ENCODE peak calls at places on chromosomes 7 and 10, in six cellular contexts. V is ascending aorta, G is heart left ventricle, P is colonic mucosa, R is RWPE1, E is body of pancreas. J is an unnamed sample.
A peak's percentile ranks its signal among the peaks of the same experiment; 100 is the strongest.

GRCh38 chr10:12668634-12669033 is 319.3 kb downstream of the CAMK1D start:
- DNase-seq in V (no peak), G (no peak), P (no peak), R (no peak), E (no peak), J (no peak)

GRCh38 chr10:99595236-99595635 is 25.0 kb downstream of the SLC25A28 start:
- DNase-seq in V (no peak), G (no peak), P (peak; percentile 67), R (no peak), E (no peak), J (no peak)

GRCh38 chr7:141158562-141158961 is 84.7 kb downstream of the TMEM178B start:
- DNase-seq in V (no peak), G (peak; percentile 47), P (no peak), R (peak; percentile 70), E (peak; percentile 21), J (peak; percentile 79)

GRCh38 chr7:82335927-82336326 is 107.7 kb downstream of the CACNA2D1 start:
- DNase-seq in V (no peak), G (no peak), P (no peak), R (no peak), E (peak; percentile 28), J (no peak)

GRCh38 chr7:39891879-39892278 is 58.2 kb upstream of the CDK13 start:
- DNase-seq in V (no peak), G (no peak), P (no peak), R (no peak), E (no peak), J (no peak)

GRCh38 chr10:99905971-99906370 is 103.8 kb downstream of the DNMBP start:
- DNase-seq in V (no peak), G (no peak), P (no peak), R (peak; percentile 70), E (no peak), J (no peak)

GRCh38 chr7:81232084-81232799 is 313.4 kb upstream of the SEMA3C start:
- DNase-seq in V (no peak), G (peak; percentile 63), P (no peak), R (no peak), E (peak; percentile 83), J (no peak)

GRCh38 chr7:96397936-96398596 is 76.2 kb upstream of the SLC25A13 start:
- DNase-seq in V (no peak), G (peak; percentile 38), P (no peak), R (no peak), E (no peak), J (no peak)

GRCh38 chr7:134766779-134767566 is 12.5 kb upstream of the CALD1 start:
- DNase-seq in V (no peak), G (peak; percentile 29), P (no peak), R (no peak), E (no peak), J (no peak)

GRCh38 chr7:112056409-112056808 is 149.8 kb downstream of the DOCK4 start:
- DNase-seq in V (no peak), G (no peak), P (no peak), R (peak; percentile 8), E (no peak), J (no peak)

GRCh38 chr10:132035476-132035875 is 30.3 kb upstream of the JAKMIP3 start:
- DNase-seq in V (no peak), G (no peak), P (no peak), R (no peak), E (no peak), J (no peak)

GRCh38 chr10:102593074-102593803 is 51.0 kb upstream of the TRIM8 start:
- DNase-seq in V (no peak), G (no peak), P (no peak), R (no peak), E (peak; percentile 44), J (no peak)

GRCh38 chr10:71962915-71963314 is 1.3 kb upstream of the CHST3 start:
- DNase-seq in V (no peak), G (no peak), P (no peak), R (no peak), E (no peak), J (no peak)
- H3K27ac ChIP-seq in V (peak overlapping the region; percentile 100), G (peak overlapping the region; percentile 99), P (peak overlapping the region; percentile 77), R (peak overlapping the region; percentile 93), E (peak overlapping the region; percentile 42), J (no peak overlapping the region)

GRCh38 chr7:106139253-106140251 is 27.4 kb upstream of the SYPL1 start:
- DNase-seq in V (no peak), G (no peak), P (no peak), R (no peak), E (peak; percentile 19), J (no peak)
- H3K27ac ChIP-seq in V (peak overlapping the region; percentile 36), G (peak overlapping the region; percentile 80), P (no peak overlapping the region), R (no peak overlapping the region), E (no peak overlapping the region), J (no peak overlapping the region)

GRCh38 chr10:111303887-111304286 is 227.1 kb downstream of the ADRA2A start:
- DNase-seq in V (no peak), G (no peak), P (no peak), R (no peak), E (no peak), J (no peak)

GRCh38 chr10:111295788-111296187 is 219.0 kb downstream of the ADRA2A start:
- DNase-seq in V (no peak), G (no peak), P (no peak), R (no peak), E (no peak), J (no peak)

GRCh38 chr10:111297351-111297848 is 220.6 kb downstream of the ADRA2A start:
- DNase-seq in V (no peak), G (no peak), P (no peak), R (no peak), E (no peak), J (no peak)

DNA sequence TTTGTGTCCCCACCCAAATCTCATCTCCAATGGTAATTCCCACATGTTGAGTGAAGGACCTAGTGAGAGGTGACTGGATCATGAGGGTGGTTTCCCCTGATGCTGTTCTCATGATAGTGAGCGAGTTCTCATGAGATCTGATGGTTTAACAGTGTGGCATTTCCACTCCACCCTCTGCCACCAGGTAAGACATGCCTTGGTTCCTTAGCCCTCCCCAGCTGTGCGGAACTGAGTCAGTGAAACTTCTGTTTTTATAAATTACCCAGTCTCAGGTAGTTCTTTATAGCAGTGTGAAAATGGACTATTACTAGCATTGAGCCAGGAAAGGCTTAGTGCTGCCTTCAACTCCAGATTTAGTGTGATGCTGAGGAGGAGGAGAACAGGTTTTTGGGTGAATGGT is 222.2 kb downstream of the ADRA2A start:
- DNase-seq in V (no peak), G (no peak), P (no peak), R (no peak), E (no peak), J (no peak)
- H3K27ac ChIP-seq in V (no peak overlapping the region), G (no peak overlapping the region), P (no peak overlapping the region), R (no peak overlapping the region), E (no peak overlapping the region), J (no peak overlapping the region)

DNA sequence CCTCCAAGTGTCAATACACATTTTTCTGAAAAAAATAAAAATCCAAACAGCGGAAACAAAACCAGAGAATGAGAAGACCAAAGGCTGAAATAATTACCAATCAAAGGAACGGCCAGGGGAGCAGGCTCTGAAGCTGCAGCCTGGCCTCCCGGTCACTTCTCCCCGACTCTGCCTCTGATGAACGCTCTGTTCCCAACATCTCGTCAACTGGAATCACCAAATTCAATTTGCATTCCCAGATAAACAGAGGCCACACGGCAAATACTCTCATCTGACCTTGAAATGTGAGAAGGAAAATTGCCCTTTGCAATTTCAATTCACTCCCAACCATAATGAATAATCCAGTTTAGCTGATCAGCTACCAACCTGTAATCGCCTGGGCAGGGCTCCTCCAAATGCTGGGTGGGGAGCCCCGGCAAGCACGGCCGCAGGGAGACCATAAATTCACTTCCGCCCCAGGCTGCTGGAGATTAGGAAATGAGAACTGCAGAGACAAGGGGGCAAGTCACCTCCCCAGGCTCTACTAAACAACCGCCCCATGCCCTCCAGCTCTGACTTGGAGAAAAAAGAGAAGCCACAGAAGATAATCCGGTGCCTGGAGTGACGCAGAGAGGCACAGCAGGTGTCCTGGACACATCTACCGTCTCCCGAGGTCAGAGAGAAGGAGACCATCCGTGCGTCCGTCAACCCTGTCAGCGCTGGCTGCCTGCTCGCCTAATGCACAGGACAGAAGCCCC is 153.2 kb downstream of the MAD1L1 start:
- DNase-seq in V (no peak), G (no peak), P (peak; percentile 52), R (no peak), E (no peak), J (no peak)
- H3K27ac ChIP-seq in V (no peak overlapping the region), G (no peak overlapping the region), P (no peak overlapping the region), R (peak overlapping the region; percentile 1), E (no peak overlapping the region), J (no peak overlapping the region)

GRCh38 chr7:116232402-116232749 is 22.0 kb downstream of the TES start:
- DNase-seq in V (no peak), G (no peak), P (no peak), R (no peak), E (no peak), J (no peak)
- H3K27ac ChIP-seq in V (peak overlapping the region; percentile 84), G (no peak overlapping the region), P (no peak overlapping the region), R (no peak overlapping the region), E (no peak overlapping the region), J (peak overlapping the region; percentile 63)

GRCh38 chr10:19918800-19919199 is 102.6 kb downstream of the PLXDC2 start:
- DNase-seq in V (no peak), G (no peak), P (no peak), R (peak; percentile 28), E (no peak), J (no peak)

GRCh38 chr10:19921300-19922140 is 105.3 kb downstream of the PLXDC2 start:
- DNase-seq in V (no peak), G (no peak), P (no peak), R (no peak), E (no peak), J (no peak)

GRCh38 chr10:19920075-19920726 is 104.0 kb downstream of the PLXDC2 start:
- DNase-seq in V (no peak), G (no peak), P (peak; percentile 25), R (no peak), E (no peak), J (no peak)

GRCh38 chr10:19925064-19925463 is 108.8 kb downstream of the PLXDC2 start:
- DNase-seq in V (no peak), G (peak; percentile 57), P (no peak), R (no peak), E (no peak), J (no peak)

GRCh38 chr10:19922236-19922963 is 106.2 kb downstream of the PLXDC2 start:
- DNase-seq in V (no peak), G (no peak), P (peak; percentile 57), R (peak; percentile 11), E (peak; percentile 27), J (no peak)
- H3K27ac ChIP-seq in V (peak overlapping the region; percentile 94), G (peak overlapping the region; percentile 82), P (peak overlapping the region; percentile 60), R (peak overlapping the region; percentile 99), E (no peak overlapping the region), J (peak overlapping the region; percentile 91)

DNA sequence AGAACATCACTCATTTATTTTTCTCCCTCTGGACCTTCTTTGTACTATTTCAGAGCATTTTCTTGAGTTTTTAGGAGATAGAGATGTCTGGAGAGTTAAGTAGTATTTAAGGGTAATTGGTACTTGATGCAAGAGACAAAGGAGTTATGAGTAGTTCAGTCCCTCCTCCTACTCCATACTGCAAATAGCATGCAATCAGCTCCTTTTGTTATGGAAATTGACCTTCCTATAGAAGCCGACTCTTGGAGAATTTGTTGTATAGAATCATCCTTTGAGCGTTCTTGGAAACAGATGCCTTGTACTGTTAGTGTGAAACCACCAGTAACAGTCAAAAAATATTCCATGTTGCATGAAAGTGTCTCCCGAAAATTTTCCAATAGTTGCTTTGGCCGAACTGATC is 428.2 kb upstream of the GALNT17 start:
- DNase-seq in V (no peak), G (no peak), P (no peak), R (no peak), E (no peak), J (no peak)
- H3K27ac ChIP-seq in V (no peak overlapping the region), G (no peak overlapping the region), P (no peak overlapping the region), R (no peak overlapping the region), E (no peak overlapping the region), J (no peak overlapping the region)